ENCODE peak calls at places on chromosomes 7 and 10, in four cellular contexts. M is colonic mucosa, E is DND-41, G is IMR-90. B is an unnamed sample.

GRCh38 chr10:14491814-14492213 is 161.1 kb upstream of the FRMD4A start:
- DNase-seq in G (peak; percentile 37), E (no peak), M (no peak), B (no peak)

GRCh38 chr7:142670504-142670903 is 78.8 kb upstream of the PRSS1 start:
- DNase-seq in E (no peak), M (no peak), G (no peak), B (no peak)

GRCh38 chr7:81693894-81694293 is 76.0 kb downstream of the HGF start:
- DNase-seq in M (no peak), E (no peak), G (no peak), B (no peak)

GRCh38 chr7:144004703-144005102 is 4.6 kb downstream of the OR6B1 start:
- DNase-seq in E (no peak), G (no peak), M (no peak), B (no peak)

GRCh38 chr10:34959786-34960185 is 130.4 kb downstream of the CUL2 start:
- DNase-seq in G (no peak), E (no peak), M (no peak), B (no peak)

GRCh38 chr10:110226555-110226925 is 19.1 kb downstream of the MXI1 start:
- DNase-seq in M (peak; percentile 93), E (peak; percentile 85), G (peak; percentile 92), B (peak; percentile 92)

GRCh38 chr7:143002106-143002505 is 24.8 kb downstream of the OR9A2 start:
- DNase-seq in M (no peak), E (peak; percentile 20), G (no peak), B (no peak)

GRCh38 chr7:148856035-148856881 is 27.8 kb downstream of the EZH2 start:
- DNase-seq in E (peak; percentile 39), M (peak; percentile 51), G (peak; percentile 28), B (peak; percentile 45)

GRCh38 chr10:76021391-76021790 is 590.0 kb downstream of the LRMDA start:
- DNase-seq in E (no peak), M (no peak), G (no peak), B (no peak)

GRCh38 chr10:24897326-24897926 is 55.0 kb downstream of the PRTFDC1 start:
- DNase-seq in M (no peak), E (no peak), G (peak; percentile 78), B (no peak)

GRCh38 chr10:44186150-44186549 is 198.7 kb downstream of the CXCL12 start:
- DNase-seq in E (no peak), M (no peak), G (peak; percentile 83), B (no peak)

GRCh38 chr10:43960981-43961380 is 312.3 kb upstream of the ZNF32 start:
- DNase-seq in M (no peak), G (no peak), E (no peak), B (no peak)

GRCh38 chr10:6598679-6599078 is 18.6 kb upstream of the PRKCQ start:
- DNase-seq in M (no peak), E (no peak), G (no peak), B (no peak)

GRCh38 chr7:140360697-140361229 is 37.6 kb downstream of the SLC37A3 start:
- DNase-seq in G (no peak), M (no peak), E (peak; percentile 16), B (no peak)

GRCh38 chr7:40826419-40827216 is 691.8 kb downstream of the SUGCT start:
- DNase-seq in G (peak; percentile 73), E (no peak), M (no peak), B (no peak)

GRCh38 chr10:1070939-1071338 is 14.8 kb downstream of the WDR37 start:
- DNase-seq in M (no peak), E (no peak), G (peak; percentile 69), B (no peak)

GRCh38 chr7:102303669-102304422 is 17.2 kb downstream of the SH2B2 start:
- DNase-seq in G (no peak), E (no peak), M (no peak), B (no peak)

GRCh38 chr10:115953983-115954382 is 319.0 kb downstream of the GFRA1 start:
- DNase-seq in G (no peak), M (no peak), E (no peak), B (no peak)

GRCh38 chr7:137026176-137026500 is 157.7 kb downstream of the CHRM2 start:
- DNase-seq in G (no peak), E (no peak), M (no peak), B (no peak)

GRCh38 chr7:124784879-124785818 is 19.6 kb upstream of the GPR37 start:
- DNase-seq in E (peak; percentile 20), M (peak; percentile 32), G (peak; percentile 73), B (peak; percentile 70)

GRCh38 chr7:6636741-6637543 is at the start of gene ZNF316:
- DNase-seq in E (peak; percentile 49), G (peak; percentile 38), M (peak; percentile 59), B (peak; percentile 65)

GRCh38 chr7:117148971-117149370 is 173.9 kb downstream of the WNT2 start:
- DNase-seq in M (no peak), E (no peak), G (no peak), B (no peak)

GRCh38 chr7:151426486-151426905 is 13.4 kb downstream of the CRYGN start:
- DNase-seq in G (peak; percentile 93), E (no peak), M (peak; percentile 52), B (peak; percentile 61)

GRCh38 chr10:121862042-121862441 is 65.8 kb downstream of the ATE1 start:
- DNase-seq in G (no peak), M (no peak), E (no peak), B (no peak)

GRCh38 chr7:43141091-43141490 is 28.6 kb downstream of the HECW1 start:
- DNase-seq in E (peak; percentile 9), G (no peak), M (no peak), B (no peak)

GRCh38 chr10:34186740-34187139 is 628.4 kb downstream of the PARD3 start:
- DNase-seq in E (no peak), G (no peak), M (no peak), B (no peak)

GRCh38 chr7:26440253-26440992 is 148.8 kb downstream of the SNX10 start:
- DNase-seq in G (no peak), E (no peak), M (no peak), B (no peak)

GRCh38 chr10:118953598-118953997 is 75.9 kb upstream of the NANOS1 start:
- DNase-seq in M (no peak), G (no peak), E (no peak), B (no peak)

GRCh38 chr10:133295426-133296320 is 13.0 kb downstream of the TUBGCP2 start:
- DNase-seq in M (no peak), E (no peak), G (no peak), B (no peak)

GRCh38 chr10:132912685-132913558 is 29.4 kb downstream of the CFAP46 start:
- DNase-seq in M (no peak), E (no peak), G (no peak), B (no peak)

GRCh38 chr7:129401228-129401967 is 32.8 kb upstream of the STRIP2 start:
- DNase-seq in M (no peak), G (no peak), E (no peak), B (no peak)

GRCh38 chr7:66683770-66684123 is 55.1 kb downstream of the KCTD7 start:
- DNase-seq in E (no peak), G (no peak), M (no peak), B (no peak)

GRCh38 chr10:18279202-18279601 is 139.0 kb downstream of the CACNB2 start:
- DNase-seq in M (no peak), E (peak; percentile 19), G (peak; percentile 61), B (no peak)

GRCh38 chr7:27846388-27846787 is 106.4 kb downstream of the TAX1BP1 start:
- DNase-seq in E (no peak), G (peak; percentile 21), M (no peak), B (no peak)

GRCh38 chr7:15309891-15310290 is 251.9 kb downstream of the AGMO start:
- DNase-seq in M (no peak), E (no peak), G (peak; percentile 5), B (no peak)

GRCh38 chr7:42192851-42193456 is 44.1 kb downstream of the GLI3 start:
- DNase-seq in M (no peak), E (peak; percentile 24), G (peak; percentile 38), B (no peak)

GRCh38 chr7:130490888-130491771 is 755 bp upstream of the MEST start:
- DNase-seq in E (no peak), M (no peak), G (peak; percentile 26), B (peak; percentile 49)
- H3K4me3 ChIP-seq in E (no peak overlapping the region), M (peak overlapping the region; percentile 23), G (peak overlapping the region; percentile 71), B (no peak overlapping the region)

DNA sequence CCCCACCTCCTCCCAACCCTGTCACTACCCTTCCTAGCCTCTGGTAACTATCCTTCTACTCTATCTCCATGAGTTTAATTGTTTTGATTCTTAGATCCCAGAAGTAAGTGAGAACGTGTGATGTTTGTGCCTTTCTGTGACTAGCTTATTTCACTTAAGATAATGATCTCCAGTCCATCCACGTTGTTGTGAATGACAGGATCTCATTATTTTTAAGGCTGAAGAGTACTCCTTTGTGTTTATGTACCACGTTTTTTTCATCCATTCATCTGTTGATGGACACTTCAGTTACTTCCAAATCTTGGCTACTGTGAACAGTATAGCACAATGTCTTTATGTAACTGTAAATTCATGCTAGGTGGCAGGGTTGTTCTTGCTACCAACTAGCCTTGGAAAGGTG is 461.6 kb downstream of the PLXDC2 start:
- DNase-seq in E (no peak), G (no peak), M (no peak), B (no peak)
- TF ChIP-seq CTCF in E (no peak), G (no peak), M (no peak), B (no peak)

DNA sequence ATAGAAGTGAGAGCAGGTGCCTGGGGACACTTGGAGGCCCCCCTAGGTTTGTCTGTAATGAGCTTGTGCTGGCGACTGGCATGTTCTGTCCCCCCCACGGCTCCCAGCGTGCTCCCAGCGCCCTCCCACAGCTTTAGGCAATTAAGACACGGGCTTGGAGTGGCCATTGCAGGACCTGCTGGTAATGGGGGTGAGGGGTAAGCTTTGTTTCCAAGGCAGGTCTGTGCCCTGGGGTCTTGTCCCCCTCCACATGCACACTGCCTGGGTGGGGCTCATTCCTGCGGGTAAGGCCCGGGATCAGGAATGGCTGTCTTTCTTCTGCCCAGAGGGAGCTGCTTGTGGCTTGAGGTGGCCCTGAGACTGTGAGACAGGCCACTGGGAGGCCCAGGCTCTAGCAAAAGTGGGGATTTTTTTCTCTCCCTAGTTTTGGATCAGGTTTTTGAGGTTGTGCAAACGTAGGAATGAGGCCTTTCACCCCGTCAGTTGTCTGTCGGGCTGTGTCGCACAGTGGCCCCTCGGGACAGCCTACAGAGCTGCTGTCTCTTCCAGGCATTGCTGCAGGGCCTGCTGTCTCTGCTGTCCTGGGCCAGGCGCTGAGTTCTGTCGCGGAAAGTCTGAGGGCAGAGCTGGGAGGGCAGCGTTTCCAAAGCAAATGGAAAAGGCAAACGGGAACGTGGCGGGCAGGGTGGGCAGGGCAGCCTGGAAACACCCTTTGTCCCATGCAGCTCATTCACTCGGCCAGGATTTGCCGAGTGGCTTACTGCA is 107.4 kb downstream of the LHPP start:
- DNase-seq in G (no peak), M (no peak), E (no peak), B (no peak)
- H3K4me3 ChIP-seq in G (no peak overlapping the region), M (no peak overlapping the region), E (no peak overlapping the region), B (no peak overlapping the region)

DNA sequence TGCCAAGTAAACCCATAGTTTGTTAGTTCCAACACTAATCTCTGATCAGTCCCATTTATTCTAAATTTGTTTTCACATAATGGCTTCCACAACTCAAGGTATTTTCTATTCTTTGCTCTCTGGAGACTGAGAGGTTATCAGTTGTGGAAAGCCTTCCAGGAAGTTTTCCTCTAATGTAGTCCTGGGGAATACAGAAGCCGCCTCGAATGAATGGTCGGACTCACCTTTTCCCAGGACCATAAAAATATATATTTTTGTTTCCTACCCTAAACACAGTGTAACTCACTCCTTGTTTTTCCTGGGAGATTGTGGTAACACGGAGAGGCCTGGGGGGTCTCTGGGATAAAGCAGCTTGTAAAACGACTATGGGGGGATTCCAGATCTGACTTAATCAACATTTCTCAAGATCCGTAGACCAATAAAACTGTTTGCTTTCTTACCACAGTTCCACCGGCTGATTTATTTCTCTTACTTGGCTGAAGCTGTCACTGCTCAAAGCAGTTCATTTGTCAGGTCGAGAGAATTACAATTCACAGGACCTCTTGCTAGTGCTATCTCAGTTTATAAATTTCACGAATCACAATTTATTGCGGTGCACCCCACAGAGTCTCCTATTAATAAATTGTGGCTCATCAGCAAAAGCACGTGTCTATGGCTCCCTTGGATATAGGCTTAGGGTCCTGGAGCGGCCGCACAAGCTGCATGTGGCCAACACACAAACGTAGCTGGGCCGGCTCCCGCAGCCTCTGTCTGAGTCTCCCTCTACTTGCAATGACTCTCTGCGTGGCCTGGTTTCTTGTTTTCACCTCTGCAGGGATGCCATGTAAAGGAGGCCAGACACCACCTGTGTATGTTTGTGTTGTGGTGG is 176.3 kb upstream of the BMPER start:
- DNase-seq in M (no peak), E (no peak), G (no peak), B (no peak)
- TF ChIP-seq CTCF in M (no peak), E (no peak), G (no peak), B (no peak)